ENCODE peak calls at places on chromosomes 6 and 20, in four cellular contexts. S, G, W and O are unnamed samples.
A peak's percentile ranks its signal among the peaks of the same experiment; 100 is the strongest.

GRCh38 chr6:4399656-4400055 is 264.3 kb upstream of the ECI2 start:
- DNase-seq in G (no peak), S (no peak), W (no peak), O (no peak)

GRCh38 chr6:123295181-123295580 is 299.1 kb downstream of the CLVS2 start:
- DNase-seq in G (no peak), W (no peak), S (no peak), O (no peak)

GRCh38 chr6:43123691-43124314 is 47.3 kb upstream of the SRF start:
- DNase-seq in G (no peak), S (no peak), W (no peak), O (no peak)

GRCh38 chr6:93341900-93342613 is 77.3 kb downstream of the EPHA7 start:
- DNase-seq in W (no peak), G (no peak), S (no peak), O (no peak)

GRCh38 chr20:48709744-48710143 is 118.1 kb downstream of the PREX1 start:
- DNase-seq in S (no peak), G (no peak), W (no peak), O (no peak)

GRCh38 chr20:1278993-1279392 is 12.9 kb downstream of the SNPH start:
- DNase-seq in S (no peak), W (no peak), G (no peak), O (no peak)

GRCh38 chr20:60038400-60038799 is 80.2 kb downstream of the CDH26 start:
- DNase-seq in S (no peak), G (no peak), W (no peak), O (no peak)

GRCh38 chr20:31930758-31931157 is 21.1 kb downstream of the PDRG1 start:
- DNase-seq in G (no peak), W (no peak), S (no peak), O (no peak)

GRCh38 chr20:2942439-2942838 is 69.2 kb downstream of the PTPRA start:
- DNase-seq in S (peak; percentile 22), W (no peak), G (peak; percentile 26), O (no peak)

GRCh38 chr20:56788041-56788670 is 159.1 kb downstream of the TFAP2C start:
- DNase-seq in S (peak; percentile 94), W (peak; percentile 23), G (no peak), O (no peak)

GRCh38 chr6:165634486-165634885 is 28.6 kb downstream of the PDE10A start:
- DNase-seq in S (no peak), G (no peak), W (no peak), O (no peak)

GRCh38 chr6:3282461-3283236 is 23.9 kb downstream of the PSMG4 start:
- DNase-seq in S (no peak), W (no peak), G (no peak), O (no peak)

GRCh38 chr6:89357390-89357789 is 4.9 kb upstream of the UBE2J1 start:
- DNase-seq in G (no peak), S (no peak), W (no peak), O (no peak)

GRCh38 chr6:7264686-7265384 is 48.2 kb downstream of the SSR1 start:
- DNase-seq in S (no peak), G (peak; percentile 2), W (no peak), O (no peak)

GRCh38 chr6:35047265-35048011 is 93.7 kb downstream of the TCP11 start:
- DNase-seq in W (no peak), G (no peak), S (no peak), O (no peak)

GRCh38 chr6:164962805-164963204 is 346.6 kb downstream of the C6orf118 start:
- DNase-seq in G (no peak), W (no peak), S (no peak), O (no peak)

GRCh38 chr20:50592282-50593004 is 82.3 kb downstream of the PTPN1 start:
- DNase-seq in G (peak; percentile 65), W (no peak), S (no peak), O (no peak)

GRCh38 chr6:112298816-112299281 is 44.5 kb upstream of the LAMA4 start:
- DNase-seq in S (peak; percentile 82), G (no peak), W (no peak), O (no peak)

GRCh38 chr6:111972714-111973678 is 80.9 kb upstream of the CCN6 start:
- DNase-seq in G (peak; percentile 27), W (peak; percentile 39), S (peak; percentile 91), O (no peak)

GRCh38 chr6:135902756-135903331 is 51.3 kb downstream of the PDE7B start:
- DNase-seq in S (no peak), W (no peak), G (no peak), O (no peak)

GRCh38 chr20:37392441-37393195 is 46.7 kb downstream of the SRC start:
- DNase-seq in G (no peak), S (no peak), W (peak; percentile 8), O (no peak)

GRCh38 chr6:15668918-15669317 is 6.1 kb upstream of the DTNBP1 start:
- DNase-seq in G (no peak), W (no peak), S (no peak), O (no peak)

GRCh38 chr6:137233561-137234504 is 14.6 kb upstream of the IFNGR1 start:
- DNase-seq in G (peak; percentile 73), S (no peak), W (peak; percentile 56), O (no peak)

GRCh38 chr20:62411479-62412193 is 4.6 kb upstream of the CABLES2 start:
- DNase-seq in W (no peak), G (no peak), S (no peak), O (no peak)